ENCODE peak calls at places on chromosomes 3 and 15, in four cellular contexts. One of them, this sample, is unnamed.

GRCh38 chr15:83323296-83323711 is 38.8 kb upstream of the BNC1 start:
- DNase-seq in T-helper 9 cell: no peak
- DNase-seq in PC-9: no peak
- DNase-seq in activated T-cell treated with anti-CD3 and anti-CD28 coated beads for 1 hour: no peak
- DNase-seq in this sample: no peak

GRCh38 chr15:99052205-99052604 is 44.6 kb upstream of the PGPEP1L start:
- DNase-seq in T-helper 9 cell: no peak
- DNase-seq in PC-9: no peak
- DNase-seq in activated T-cell treated with anti-CD3 and anti-CD28 coated beads for 1 hour: no peak
- DNase-seq in this sample: no peak

GRCh38 chr15:67762610-67763368 is 62.5 kb upstream of the SKOR1 start:
- DNase-seq in T-helper 9 cell: no peak
- DNase-seq in PC-9: no peak
- DNase-seq in activated T-cell treated with anti-CD3 and anti-CD28 coated beads for 1 hour: no peak
- DNase-seq in this sample: no peak

GRCh38 chr15:51030649-51031316 is 63.9 kb downstream of the TNFAIP8L3 start:
- DNase-seq in T-helper 9 cell: no peak
- DNase-seq in PC-9: peak; percentile 40
- DNase-seq in activated T-cell treated with anti-CD3 and anti-CD28 coated beads for 1 hour: no peak
- DNase-seq in this sample: no peak

GRCh38 chr3:191985691-191986090 is 524.7 kb downstream of the PYDC2 start:
- DNase-seq in T-helper 9 cell: no peak
- DNase-seq in PC-9: no peak
- DNase-seq in activated T-cell treated with anti-CD3 and anti-CD28 coated beads for 1 hour: no peak
- DNase-seq in this sample: no peak

GRCh38 chr3:128804017-128804816 is 75.2 kb upstream of the ACAD9 start:
- DNase-seq in T-helper 9 cell: no peak
- DNase-seq in PC-9: no peak
- DNase-seq in activated T-cell treated with anti-CD3 and anti-CD28 coated beads for 1 hour: no peak
- DNase-seq in this sample: no peak

GRCh38 chr15:76973362-76973743 is 21.6 kb upstream of the PSTPIP1 start:
- DNase-seq in T-helper 9 cell: peak; percentile 57
- DNase-seq in PC-9: no peak
- DNase-seq in activated T-cell treated with anti-CD3 and anti-CD28 coated beads for 1 hour: peak; percentile 60
- DNase-seq in this sample: no peak

GRCh38 chr3:125374501-125374995 is 577 bp downstream of the ZNF148 start:
- DNase-seq in T-helper 9 cell: peak; percentile 31
- DNase-seq in PC-9: no peak
- DNase-seq in activated T-cell treated with anti-CD3 and anti-CD28 coated beads for 1 hour: peak; percentile 25
- DNase-seq in this sample: no peak

GRCh38 chr15:23565395-23566069 is at the start of gene MKRN3:
- DNase-seq in T-helper 9 cell: no peak
- DNase-seq in PC-9: peak; percentile 71
- DNase-seq in activated T-cell treated with anti-CD3 and anti-CD28 coated beads for 1 hour: peak; percentile 26
- DNase-seq in this sample: no peak

GRCh38 chr15:65996901-65997300 is 127.6 kb downstream of the RAB11A start:
- DNase-seq in T-helper 9 cell: no peak
- DNase-seq in PC-9: no peak
- DNase-seq in activated T-cell treated with anti-CD3 and anti-CD28 coated beads for 1 hour: no peak
- DNase-seq in this sample: no peak

GRCh38 chr15:67515090-67515489 is 5.8 kb upstream of the C15orf61 start:
- DNase-seq in T-helper 9 cell: no peak
- DNase-seq in PC-9: no peak
- DNase-seq in activated T-cell treated with anti-CD3 and anti-CD28 coated beads for 1 hour: no peak
- DNase-seq in this sample: no peak

GRCh38 chr3:14141144-14141543 is 16.3 kb downstream of the TMEM43 start:
- DNase-seq in T-helper 9 cell: no peak
- DNase-seq in PC-9: no peak
- DNase-seq in activated T-cell treated with anti-CD3 and anti-CD28 coated beads for 1 hour: no peak
- DNase-seq in this sample: no peak

GRCh38 chr3:169863458-169863899 is 6.3 kb downstream of the LRRC31 start:
- DNase-seq in T-helper 9 cell: peak; percentile 56
- DNase-seq in PC-9: peak; percentile 71
- DNase-seq in activated T-cell treated with anti-CD3 and anti-CD28 coated beads for 1 hour: peak; percentile 40
- DNase-seq in this sample: no peak

GRCh38 chr3:116905805-116906204 is 196.2 kb downstream of the TUSC7 start:
- DNase-seq in T-helper 9 cell: no peak
- DNase-seq in PC-9: no peak
- DNase-seq in activated T-cell treated with anti-CD3 and anti-CD28 coated beads for 1 hour: no peak
- DNase-seq in this sample: no peak

GRCh38 chr3:62525276-62525675 is 151.9 kb upstream of the FEZF2 start:
- DNase-seq in T-helper 9 cell: no peak
- DNase-seq in PC-9: no peak
- DNase-seq in activated T-cell treated with anti-CD3 and anti-CD28 coated beads for 1 hour: no peak
- DNase-seq in this sample: no peak

GRCh38 chr15:29821416-29822099 is 710 bp downstream of the TJP1 start:
- DNase-seq in T-helper 9 cell: no peak
- DNase-seq in PC-9: peak; percentile 83
- DNase-seq in activated T-cell treated with anti-CD3 and anti-CD28 coated beads for 1 hour: no peak
- DNase-seq in this sample: no peak

GRCh38 chr15:99961011-99961441 is 227.8 kb upstream of the LYSMD4 start:
- DNase-seq in T-helper 9 cell: no peak
- DNase-seq in PC-9: peak; percentile 46
- DNase-seq in activated T-cell treated with anti-CD3 and anti-CD28 coated beads for 1 hour: no peak
- DNase-seq in this sample: no peak

GRCh38 chr3:190384241-190384863 is 3.6 kb upstream of the CLDN16 start:
- DNase-seq in T-helper 9 cell: no peak
- DNase-seq in PC-9: peak; percentile 64
- DNase-seq in activated T-cell treated with anti-CD3 and anti-CD28 coated beads for 1 hour: no peak
- DNase-seq in this sample: no peak

GRCh38 chr15:27873825-27874224 is 225.3 kb downstream of the OCA2 start:
- DNase-seq in T-helper 9 cell: no peak
- DNase-seq in PC-9: no peak
- DNase-seq in activated T-cell treated with anti-CD3 and anti-CD28 coated beads for 1 hour: no peak
- DNase-seq in this sample: no peak

GRCh38 chr3:150146891-150147761 is 176.4 kb upstream of the PFN2 start:
- DNase-seq in T-helper 9 cell: no peak
- DNase-seq in PC-9: no peak
- DNase-seq in activated T-cell treated with anti-CD3 and anti-CD28 coated beads for 1 hour: no peak
- DNase-seq in this sample: no peak

GRCh38 chr3:50170689-50171088 is 15.6 kb downstream of the SEMA3F start:
- DNase-seq in T-helper 9 cell: no peak
- DNase-seq in PC-9: no peak
- DNase-seq in activated T-cell treated with anti-CD3 and anti-CD28 coated beads for 1 hour: no peak
- DNase-seq in this sample: no peak

GRCh38 chr3:10813425-10813824 is 2.6 kb upstream of the SLC6A11 start:
- DNase-seq in T-helper 9 cell: no peak
- DNase-seq in PC-9: no peak
- DNase-seq in activated T-cell treated with anti-CD3 and anti-CD28 coated beads for 1 hour: no peak
- DNase-seq in this sample: no peak

GRCh38 chr3:170751894-170752283 is 118.1 kb downstream of the RPL22L1 start:
- DNase-seq in T-helper 9 cell: no peak
- DNase-seq in PC-9: no peak
- DNase-seq in activated T-cell treated with anti-CD3 and anti-CD28 coated beads for 1 hour: no peak
- DNase-seq in this sample: no peak

GRCh38 chr3:178217479-178217878 is 318.8 kb upstream of the KCNMB2 start:
- DNase-seq in T-helper 9 cell: no peak
- DNase-seq in PC-9: no peak
- DNase-seq in activated T-cell treated with anti-CD3 and anti-CD28 coated beads for 1 hour: no peak
- DNase-seq in this sample: no peak

GRCh38 chr15:38253448-38253847 is 812 bp downstream of the SPRED1 start:
- DNase-seq in T-helper 9 cell: no peak
- DNase-seq in PC-9: peak; percentile 74
- DNase-seq in activated T-cell treated with anti-CD3 and anti-CD28 coated beads for 1 hour: no peak
- DNase-seq in this sample: no peak

GRCh38 chr3:16239082-16239770 is 25.5 kb downstream of the DPH3 start:
- DNase-seq in T-helper 9 cell: no peak
- DNase-seq in PC-9: no peak
- DNase-seq in activated T-cell treated with anti-CD3 and anti-CD28 coated beads for 1 hour: no peak
- DNase-seq in this sample: no peak